ENCODE peak calls at places on chromosomes 1 and 21, in six cellular contexts. G is cardiac muscle cell; S is psoas muscle; F is lung; H is CD4-positive, alpha-beta T cell; N is GM06990. K is an unnamed sample.

GRCh38 chr1:247156787-247157232 is 15.0 kb downstream of the ZNF124 start:
- DNase-seq in N (no peak), H (no peak), S (no peak), F (no peak), G (no peak), K (no peak)

GRCh38 chr1:88946845-88947244 is 45.6 kb downstream of the KYAT3 start:
- DNase-seq in H (no peak), S (no peak), N (no peak), G (no peak), F (no peak), K (no peak)

GRCh38 chr1:34694383-34694782 is 60.5 kb upstream of the GJB5 start:
- DNase-seq in F (no peak), G (no peak), H (no peak), N (no peak), S (no peak), K (no peak)

GRCh38 chr1:39609618-39610331 is 29.7 kb downstream of the HEYL start:
- DNase-seq in H (peak), F (peak), G (peak), S (peak), N (peak), K (peak)

GRCh38 chr21:16358784-16359183 is 629.0 kb downstream of the USP25 start:
- DNase-seq in G (no peak), F (no peak), S (no peak), H (no peak), N (no peak), K (no peak)

GRCh38 chr1:19735419-19736127 is 64.1 kb downstream of the TMCO4 start:
- DNase-seq in F (peak), N (no peak), S (peak), G (no peak), H (no peak), K (no peak)

GRCh38 chr1:224639426-224639975 is 23.4 kb downstream of the CNIH3 start:
- DNase-seq in H (no peak), N (no peak), G (no peak), F (no peak), S (no peak), K (no peak)

GRCh38 chr1:154955718-154956513 is at the start of gene PBXIP1:
- DNase-seq in H (peak), N (peak), F (peak), G (peak), S (peak), K (peak)

GRCh38 chr21:44314128-44314527 is 14.3 kb downstream of the PFKL start:
- DNase-seq in H (no peak), N (no peak), S (no peak), F (no peak), G (no peak), K (no peak)

GRCh38 chr1:32273389-32274208 is 18.3 kb upstream of the HDAC1 start:
- DNase-seq in F (no peak), H (peak), G (no peak), S (no peak), N (no peak), K (no peak)

GRCh38 chr1:27365372-27366112 is 1.2 kb downstream of the MAP3K6 start:
- DNase-seq in G (peak), S (peak), N (peak), F (peak), H (peak), K (peak)

GRCh38 chr1:27364696-27365371 is 1.9 kb downstream of the MAP3K6 start:
- DNase-seq in N (no peak), F (no peak), H (no peak), S (no peak), G (no peak), K (no peak)

GRCh38 chr1:27366113-27366410 is 699 bp downstream of the MAP3K6 start:
- DNase-seq in G (peak), F (peak), N (peak), S (peak), H (peak), K (peak)

GRCh38 chr1:27367160-27367650 is 444 bp upstream of the MAP3K6 start:
- DNase-seq in N (no peak), S (no peak), F (no peak), H (no peak), G (no peak), K (no peak)

GRCh38 chr1:27366411-27367159 is at the start of gene MAP3K6:
- DNase-seq in F (peak), N (no peak), S (peak), H (no peak), G (peak), K (peak)
- TF ChIP-seq CTCF in F (peak), N (peak), S (peak), H (no peak), G (peak), K (peak)

DNA sequence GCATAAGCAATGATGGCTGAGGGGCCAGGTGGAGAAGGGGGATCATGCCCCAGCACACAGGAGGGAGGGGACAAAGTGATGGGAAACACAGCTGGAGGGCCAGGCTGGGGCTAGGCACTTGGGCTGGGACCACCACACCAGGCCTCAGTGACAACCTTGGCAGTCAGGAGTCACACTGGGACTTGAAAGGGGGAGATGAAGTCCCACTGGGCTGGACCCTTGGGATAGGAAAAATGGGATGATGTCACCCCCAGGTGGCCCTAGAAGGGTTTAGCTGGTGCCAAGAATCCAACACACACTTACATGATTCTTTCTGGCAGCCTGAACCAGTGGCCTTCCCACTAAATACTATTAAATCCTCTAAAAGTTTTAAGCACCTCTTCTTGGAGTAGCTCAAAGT is 17.1 kb downstream of the ZBTB17 start:
- DNase-seq in G (no peak), H (no peak), F (no peak), S (no peak), N (no peak), K (no peak)
- TF ChIP-seq CTCF in G (no peak), H (no peak), F (no peak), S (no peak), N (no peak), K (no peak)

GRCh38 chr1:161117681-161118581 is at the start of the genes NIT1 and PFDN2:
- DNase-seq in G (peak), H (peak), S (peak), N (peak), F (peak), K (peak)
- TF ChIP-seq CTCF in G (no peak), H (no peak), S (no peak), N (no peak), F (no peak), K (no peak)

DNA sequence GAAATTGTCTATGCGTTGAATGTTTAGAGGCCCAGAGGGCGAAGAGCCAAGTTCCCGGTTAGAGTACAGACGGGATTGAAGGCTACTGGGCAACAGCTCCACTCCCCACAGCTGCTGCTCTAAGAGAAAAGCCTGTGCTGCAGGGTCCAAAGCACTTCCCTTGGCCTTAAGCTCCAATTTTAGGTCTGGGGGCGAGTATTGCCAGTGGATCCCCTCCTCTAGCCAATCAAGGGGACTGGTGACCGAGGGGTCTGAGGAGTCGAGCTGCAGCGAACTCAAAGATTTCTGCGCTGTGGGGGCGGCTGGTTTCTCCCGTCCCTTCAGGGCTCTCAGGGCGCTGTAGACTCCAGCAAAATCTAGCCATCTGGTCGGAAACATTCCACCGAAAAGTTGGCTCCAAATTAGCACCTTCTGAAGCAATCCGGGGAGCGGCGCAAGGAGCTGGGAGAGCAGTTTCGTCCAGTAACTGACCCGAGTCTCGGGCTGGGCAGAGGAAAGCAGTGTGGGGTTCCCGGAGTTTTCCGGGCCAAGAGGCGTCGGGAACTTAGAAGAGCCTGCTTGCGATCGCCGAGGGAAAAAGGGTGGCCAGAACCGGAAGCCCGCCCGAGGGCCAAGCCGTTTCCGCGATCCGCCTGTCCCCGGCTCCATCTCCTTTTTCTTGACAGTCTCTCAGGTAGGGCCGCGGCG is 710 bp downstream of the PPP1R15B start:
- DNase-seq in H (no peak), N (no peak), S (peak), G (peak), F (peak), K (no peak)
- TF ChIP-seq CTCF in H (no peak), N (no peak), S (no peak), G (no peak), F (no peak), K (no peak)

GRCh38 chr21:31735518-31735992 is 3.6 kb upstream of the SCAF4 start:
- DNase-seq in F (no peak), H (no peak), S (no peak), N (no peak), G (no peak), K (no peak)
- TF ChIP-seq CTCF in F (no peak), H (no peak), S (no peak), N (no peak), G (no peak), K (no peak)

GRCh38 chr1:27127419-27127818 is 27.5 kb downstream of the SLC9A1 start:
- DNase-seq in S (no peak), F (no peak), G (no peak), N (no peak), H (no peak), K (no peak)
- TF ChIP-seq CTCF in S (peak), F (no peak), G (no peak), N (no peak), H (no peak), K (no peak)

GRCh38 chr1:57707631-57708030 is 283.8 kb upstream of the DAB1 start:
- DNase-seq in F (no peak), H (no peak), G (no peak), S (no peak), N (no peak), K (no peak)
- TF ChIP-seq CTCF in F (no peak), H (no peak), G (no peak), S (no peak), N (no peak), K (no peak)